ENCODE peak calls at places on chromosomes 4 and X, in ten cellular contexts. T, D, S, C, O, N, Z, G, U and E are unnamed samples.

GRCh38 chr4:24059839-24060238 is 170.0 kb upstream of the PPARGC1A start:
- DNase-seq in Z (no peak), U (no peak), C (no peak), N (no peak), G (no peak), T (no peak), D (no peak), O (no peak), S (no peak), E (no peak)

GRCh38 chrX:71976753-71977152 is 66.1 kb downstream of the NHSL2 start:
- DNase-seq in S (no peak), C (no peak), N (no peak), O (no peak), U (no peak), Z (no peak), D (no peak), G (no peak), T (no peak), E (no peak)

GRCh38 chr4:143351149-143351691 is 14.5 kb downstream of the GAB1 start:
- DNase-seq in U (no peak), C (no peak), D (no peak), N (no peak), T (no peak), O (no peak), Z (no peak), S (no peak), G (no peak), E (no peak)

GRCh38 chr4:139184129-139184528 is 7.1 kb upstream of the ELF2 start:
- DNase-seq in Z (no peak), U (no peak), G (peak), C (no peak), N (peak), T (peak), D (no peak), S (no peak), O (no peak), E (no peak)

GRCh38 chrX:107823456-107823855 is 2.2 kb upstream of the MID2 start:
- DNase-seq in U (no peak), O (no peak), G (peak), N (peak), S (no peak), Z (no peak), D (no peak), T (peak), C (no peak), E (no peak)

GRCh38 chrX:9988762-9989161 is 21.6 kb downstream of the CLDN34 start:
- DNase-seq in U (no peak), T (peak), D (no peak), Z (no peak), S (no peak), O (no peak), G (no peak), N (peak), C (no peak), E (no peak)

GRCh38 chr4:78265006-78265405 is 207.9 kb downstream of the FRAS1 start:
- DNase-seq in S (no peak), N (no peak), Z (no peak), O (no peak), T (no peak), U (no peak), D (no peak), C (no peak), G (no peak), E (no peak)

GRCh38 chr4:82500106-82500738 is 61.6 kb downstream of the TMEM150C start:
- DNase-seq in O (no peak), G (peak), N (no peak), S (no peak), D (no peak), Z (no peak), T (peak), C (no peak), U (no peak), E (no peak)

GRCh38 chr4:168694669-168695068 is 197.8 kb downstream of the PALLD start:
- DNase-seq in N (peak), Z (no peak), G (no peak), U (no peak), S (no peak), D (no peak), O (no peak), T (peak), C (no peak), E (no peak)

GRCh38 chr4:4333265-4333706 is 43.2 kb downstream of the ZBTB49 start:
- DNase-seq in U (no peak), N (peak), T (peak), Z (no peak), O (no peak), S (peak), G (peak), C (no peak), D (no peak), E (no peak)

GRCh38 chrX:38819163-38819562 is 17.9 kb downstream of the MID1IP1 start:
- DNase-seq in D (no peak), T (no peak), U (no peak), G (no peak), S (no peak), N (no peak), C (no peak), O (no peak), Z (no peak), E (no peak)

GRCh38 chr4:157674699-157675098 is 454.2 kb downstream of the GRIA2 start:
- DNase-seq in G (no peak), U (no peak), T (no peak), C (no peak), S (no peak), Z (no peak), N (no peak), O (no peak), D (no peak), E (no peak)

GRCh38 chr4:40918330-40918729 is 168.6 kb downstream of the NSUN7 start:
- DNase-seq in N (peak), U (no peak), C (no peak), S (no peak), D (no peak), O (no peak), T (peak), Z (no peak), G (peak), E (no peak)

GRCh38 chr4:76920715-76921114 is 22.8 kb upstream of the SOWAHB start:
- DNase-seq in Z (no peak), U (no peak), S (no peak), O (no peak), C (no peak), D (no peak), G (no peak), N (no peak), T (no peak), E (no peak)

GRCh38 chrX:79623098-79623762 is 256.1 kb upstream of the ITM2A start:
- DNase-seq in N (no peak), Z (no peak), O (no peak), U (no peak), D (no peak), G (no peak), T (no peak), S (no peak), C (no peak), E (no peak)

GRCh38 chrX:44400588-44400987 is 57.1 kb upstream of the EFHC2 start:
- DNase-seq in D (no peak), G (peak), U (peak), Z (no peak), N (peak), S (peak), T (peak), C (peak), O (no peak), E (no peak)

GRCh38 chrX:47232197-47232802 is 509 bp upstream of the USP11 start:
- DNase-seq in S (no peak), N (no peak), C (no peak), Z (no peak), D (no peak), G (no peak), O (no peak), T (no peak), U (no peak), E (no peak)

GRCh38 chr4:156503119-156503518 is 468.5 kb downstream of the PDGFC start:
- DNase-seq in N (no peak), D (no peak), G (no peak), T (no peak), O (no peak), S (no peak), Z (no peak), C (no peak), U (no peak), E (no peak)

GRCh38 chr4:113070755-113071154 is 21.3 kb downstream of the ANK2 start:
- DNase-seq in G (no peak), Z (no peak), N (no peak), C (no peak), U (no peak), T (no peak), D (no peak), S (no peak), O (no peak), E (no peak)

GRCh38 chrX:39491548-39492297 is 606.0 kb downstream of the BCOR start:
- DNase-seq in G (no peak), D (no peak), Z (no peak), S (no peak), C (no peak), T (no peak), N (no peak), U (peak), O (peak), E (peak)

GRCh38 chr4:128606173-128606572 is 203.3 kb upstream of the JADE1 start:
- DNase-seq in C (no peak), S (no peak), Z (no peak), G (peak), O (no peak), U (no peak), D (no peak), N (peak), T (peak), E (no peak)

GRCh38 chrX:46168254-46168653 is 377.0 kb downstream of the ZNF674 start:
- DNase-seq in G (no peak), S (peak), Z (no peak), C (no peak), U (no peak), N (no peak), D (no peak), T (peak), O (no peak), E (no peak)

GRCh38 chr4:108762559-108763225 is at the start of gene ETNPPL:
- DNase-seq in D (peak), U (peak), C (no peak), O (peak), S (no peak), T (no peak), Z (no peak), N (no peak), G (no peak), E (no peak)

GRCh38 chr4:56728512-56728911 is 47.4 kb upstream of the HOPX start:
- DNase-seq in T (peak), Z (no peak), G (peak), N (peak), D (no peak), S (peak), O (no peak), C (no peak), U (no peak), E (no peak)

GRCh38 chr4:177367336-177367735 is 57.7 kb downstream of the NEIL3 start:
- DNase-seq in D (no peak), N (peak), G (peak), O (no peak), C (no peak), T (peak), S (no peak), Z (no peak), U (no peak), E (no peak)

GRCh38 chr4:153458969-153459368 is 7.2 kb upstream of the TMEM131L start:
- DNase-seq in D (no peak), G (no peak), Z (no peak), U (no peak), S (no peak), N (no peak), O (no peak), T (no peak), C (no peak), E (no peak)

GRCh38 chr4:4668355-4669210 is 126.7 kb upstream of the STX18 start:
- DNase-seq in D (no peak), G (no peak), S (no peak), U (no peak), O (no peak), C (no peak), T (no peak), Z (no peak), N (no peak), E (no peak)

GRCh38 chr4:54232151-54232688 is 3.1 kb downstream of the PDGFRA start:
- DNase-seq in O (peak), Z (no peak), D (no peak), G (no peak), C (no peak), S (no peak), T (peak), N (peak), U (peak), E (no peak)

GRCh38 chrX:64394059-64394873 is 986 bp downstream of the MTMR8 start:
- DNase-seq in O (no peak), Z (no peak), C (no peak), N (no peak), S (no peak), G (no peak), T (no peak), D (no peak), U (no peak), E (no peak)